ENCODE peak calls at places on chromosomes 4 and X, in five cellular contexts. Y is PC-3, G is neural progenitor cell, I is HCT116, J is GM23338. Z is an unnamed sample.

GRCh38 chrX:15343075-15343476 is 7.8 kb upstream of the PIGA start:
- DNase-seq in J (no peak), G (no peak), Y (peak; percentile 60), I (no peak), Z (no peak)

GRCh38 chrX:32987139-32987538 is 224.2 kb downstream of the DMD start:
- DNase-seq in G (peak; percentile 26), J (peak; percentile 73), Y (no peak), I (no peak), Z (no peak)

GRCh38 chr4:97646997-97647396 is 496.3 kb downstream of the STPG2 start:
- DNase-seq in Y (peak; percentile 42), G (no peak), J (no peak), I (no peak), Z (peak; percentile 42)

GRCh38 chr4:107854326-107855030 is 29.7 kb downstream of the SGMS2 start:
- DNase-seq in Y (peak; percentile 55), I (no peak), G (no peak), J (no peak), Z (peak; percentile 45)

GRCh38 chrX:15686818-15687685 is 22.4 kb upstream of the CLTRN start:
- DNase-seq in Y (peak; percentile 81), I (peak; percentile 8), J (peak; percentile 71), G (peak; percentile 80), Z (peak; percentile 18)

GRCh38 chrX:28851871-28852270 is 264.6 kb downstream of the IL1RAPL1 start:
- DNase-seq in I (no peak), G (no peak), J (no peak), Y (no peak), Z (no peak)

GRCh38 chr4:7006411-7006810 is 36.8 kb upstream of the TADA2B start:
- DNase-seq in J (no peak), G (no peak), Y (no peak), I (no peak), Z (no peak)

GRCh38 chrX:49211074-49211473 is 11.1 kb upstream of the SYP start:
- DNase-seq in I (no peak), J (no peak), G (no peak), Y (no peak), Z (no peak)

GRCh38 chr4:1075266-1075665 is 38.1 kb downstream of the RNF212 start:
- DNase-seq in J (no peak), Y (no peak), G (no peak), I (no peak), Z (no peak)

GRCh38 chr4:111792592-111792991 is 352.7 kb upstream of the FAM241A start:
- DNase-seq in I (no peak), G (no peak), J (no peak), Y (no peak), Z (no peak)

GRCh38 chr4:156931267-156931666 is 40.3 kb downstream of the PDGFC start:
- DNase-seq in Y (peak; percentile 82), J (no peak), G (no peak), I (peak; percentile 95), Z (peak; percentile 92)

GRCh38 chrX:45022144-45022543 is 149.2 kb downstream of the KDM6A start:
- DNase-seq in G (no peak), J (peak; percentile 31), Y (no peak), I (no peak), Z (no peak)
- H3K4me2 ChIP-seq in G (no peak overlapping the region), J (peak overlapping the region; percentile 0), Y (no peak overlapping the region), I (no peak overlapping the region), Z (no peak overlapping the region)

GRCh38 chr4:141684785-141685184 is 48.4 kb downstream of the IL15 start:
- DNase-seq in G (no peak), Y (peak; percentile 80), J (no peak), I (no peak), Z (peak; percentile 52)
- H3K4me3 ChIP-seq in G (no peak overlapping the region), Y (no peak overlapping the region), J (no peak overlapping the region), I (no peak overlapping the region), Z (no peak overlapping the region)

GRCh38 chr4:4869731-4870483 is 10.4 kb downstream of the MSX1 start:
- DNase-seq in J (peak; percentile 85), G (peak; percentile 74), Y (no peak), I (no peak), Z (no peak)
- TF ChIP-seq EZH2 in J (peak; percentile 90), G (peak; percentile 10), Y (no peak), I (no peak), Z (peak; percentile 54)

GRCh38 chrX:53583571-53583970 is 102.9 kb downstream of the HUWE1 start:
- DNase-seq in I (no peak), J (no peak), G (no peak), Y (no peak), Z (no peak)

GRCh38 chrX:53584891-53585290 is 101.6 kb downstream of the HUWE1 start:
- DNase-seq in J (no peak), I (no peak), G (no peak), Y (no peak), Z (no peak)

DNA sequence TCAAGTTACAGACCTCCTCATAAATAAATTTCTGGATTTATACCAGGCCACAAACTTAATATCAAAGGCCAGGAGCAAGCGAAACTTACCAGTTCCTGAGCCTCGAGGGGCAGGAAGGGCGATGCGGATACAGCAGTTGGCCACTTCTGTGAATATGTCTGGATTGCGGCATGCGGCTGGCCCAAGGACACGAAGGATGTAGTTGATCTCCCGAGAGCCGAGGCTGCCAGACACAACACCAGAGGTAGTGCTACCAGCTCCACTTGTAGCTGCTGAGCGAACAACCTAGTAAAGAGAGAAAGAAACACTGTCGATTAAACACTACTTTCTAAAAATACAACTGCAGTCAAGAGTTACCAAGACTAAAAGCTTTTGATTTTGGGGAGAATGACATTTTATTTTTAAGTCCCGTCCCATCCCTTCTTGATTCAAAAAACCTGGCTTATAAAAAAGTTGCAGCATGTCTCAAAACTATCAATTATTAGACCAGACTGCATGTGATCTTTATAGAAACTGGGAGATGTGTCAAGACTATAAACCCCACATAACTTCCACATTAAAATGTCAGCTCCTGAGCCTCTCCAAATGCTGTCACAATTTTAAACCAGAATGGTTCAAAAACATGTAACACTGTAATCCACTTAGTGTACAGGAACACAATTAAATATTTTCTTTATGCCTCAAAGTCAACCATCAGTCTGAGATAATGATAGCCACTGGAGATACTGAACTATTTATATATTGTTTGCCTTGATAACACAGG is 105.6 kb downstream of the HUWE1 start:
- DNase-seq in I (no peak), Y (no peak), G (no peak), J (no peak), Z (no peak)
- H3K4me2 ChIP-seq in I (no peak overlapping the region), Y (no peak overlapping the region), G (no peak overlapping the region), J (no peak overlapping the region), Z (no peak overlapping the region)

GRCh38 chr4:93478805-93479204 is 349.7 kb upstream of the ATOH1 start:
- DNase-seq in J (no peak), I (no peak), Y (peak; percentile 79), G (no peak), Z (no peak)
- H3K4me3 ChIP-seq in J (no peak overlapping the region), I (no peak overlapping the region), Y (no peak overlapping the region), G (no peak overlapping the region), Z (no peak overlapping the region)

GRCh38 chr4:110644008-110644407 is 21.1 kb upstream of the PITX2 start:
- DNase-seq in I (no peak), G (no peak), J (no peak), Y (no peak), Z (no peak)

GRCh38 chr4:110639207-110640092 is 16.6 kb upstream of the PITX2 start:
- DNase-seq in I (no peak), J (peak; percentile 68), G (peak; percentile 83), Y (no peak), Z (no peak)

GRCh38 chr4:110643096-110643495 is 20.2 kb upstream of the PITX2 start:
- DNase-seq in I (no peak), J (peak; percentile 68), G (peak; percentile 5), Y (no peak), Z (no peak)

GRCh38 chr4:110640608-110641007 is 17.7 kb upstream of the PITX2 start:
- DNase-seq in J (no peak), Y (no peak), G (peak; percentile 10), I (no peak), Z (no peak)

GRCh38 chr4:110641218-110641617 is 18.3 kb upstream of the PITX2 start:
- DNase-seq in Y (no peak), J (peak; percentile 71), I (no peak), G (peak; percentile 59), Z (no peak)
- TF ChIP-seq EZH2 in Y (no peak), J (peak; percentile 42), I (no peak), G (peak; percentile 61), Z (peak; percentile 47)

GRCh38 chrX:41590641-41591040 is 98.1 kb upstream of the GPR34 start:
- DNase-seq in Y (no peak), I (no peak), G (no peak), J (no peak), Z (no peak)
- H3K4me2 ChIP-seq in Y (no peak overlapping the region), I (no peak overlapping the region), G (no peak overlapping the region), J (no peak overlapping the region), Z (no peak overlapping the region)

GRCh38 chrX:119685225-119686066 is 7.5 kb downstream of the SEPTIN6 start:
- DNase-seq in Y (no peak), G (no peak), I (no peak), J (no peak), Z (no peak)
- H3K4me3 ChIP-seq in Y (no peak overlapping the region), G (no peak overlapping the region), I (no peak overlapping the region), J (no peak overlapping the region), Z (no peak overlapping the region)